ENCODE peak calls at places on chromosome 3, in ten cellular contexts. T, F, W, A, V, C, J, R, Q and I are unnamed samples. For H3K27me3, the result is how much of the 10 kb centered on the place peaks cover.

GRCh38 chr3:55491296-55491816 is 4.2 kb upstream of the WNT5A start:
- DNase-seq in T (no peak), F (no peak), W (no peak), A (no peak), V (no peak), C (no peak), J (peak), R (no peak), Q (no peak), I (no peak)

GRCh38 chr3:147120029-147120428 is 286.3 kb downstream of the ZIC4 start:
- DNase-seq in T (no peak), F (no peak), W (no peak), A (no peak), V (no peak), C (no peak), J (no peak), R (no peak), Q (no peak), I (no peak)

GRCh38 chr3:15815696-15816095 is 17.9 kb upstream of the ANKRD28 start:
- DNase-seq in T (no peak), F (no peak), W (no peak), A (no peak), V (no peak), C (no peak), J (no peak), R (peak), Q (no peak), I (no peak)

GRCh38 chr3:100709840-100710235 is 544 bp downstream of the TFG start:
- DNase-seq in T (no peak), F (no peak), W (peak), A (peak), V (no peak), C (peak), J (peak), R (peak), Q (peak), I (peak)

GRCh38 chr3:174859756-174860155 is 622 bp downstream of the NAALADL2 start:
- DNase-seq in T (no peak), F (no peak), W (no peak), A (no peak), V (no peak), C (no peak), J (no peak), R (no peak), Q (no peak), I (no peak)

GRCh38 chr3:195095035-195095703 is 175.8 kb downstream of the XXYLT1 start:
- DNase-seq in T (no peak), F (no peak), W (no peak), A (peak), V (no peak), C (peak), J (no peak), R (no peak), Q (peak), I (peak)

GRCh38 chr3:55013145-55013544 is 85.3 kb upstream of the LRTM1 start:
- DNase-seq in T (no peak), F (no peak), W (no peak), A (no peak), V (no peak), C (no peak), J (no peak), R (peak), Q (no peak), I (no peak)

GRCh38 chr3:85589145-85589544 is 630.4 kb downstream of the CADM2 start:
- DNase-seq in T (no peak), F (no peak), W (no peak), A (no peak), V (no peak), C (no peak), J (no peak), R (no peak), Q (no peak), I (no peak)

GRCh38 chr3:50173685-50174516 is 17.5 kb upstream of the GNAT1 start:
- DNase-seq in T (no peak), F (no peak), W (no peak), A (no peak), V (no peak), C (no peak), J (no peak), R (no peak), Q (no peak), I (no peak)

GRCh38 chr3:66144792-66145733 is 75.7 kb upstream of the SLC25A26 start:
- DNase-seq in T (no peak), F (no peak), W (no peak), A (no peak), V (no peak), C (no peak), J (no peak), R (no peak), Q (no peak), I (no peak)

GRCh38 chr3:151146731-151147091 is 56.3 kb downstream of the GPR171 start:
- DNase-seq in T (no peak), F (no peak), W (no peak), A (no peak), V (no peak), C (no peak), J (no peak), R (no peak), Q (no peak), I (no peak)

GRCh38 chr3:72924055-72924454 is 36.2 kb downstream of the GXYLT2 start:
- DNase-seq in T (no peak), F (no peak), W (no peak), A (no peak), V (no peak), C (no peak), J (no peak), R (peak), Q (no peak), I (no peak)

GRCh38 chr3:128312271-128312670 is 154.4 kb downstream of the DNAJB8 start:
- DNase-seq in T (no peak), F (peak), W (no peak), A (no peak), V (no peak), C (no peak), J (no peak), R (no peak), Q (peak), I (no peak)

GRCh38 chr3:56799251-56799882 is 2.4 kb downstream of the ARHGEF3 start:
- DNase-seq in T (no peak), F (no peak), W (no peak), A (no peak), V (no peak), C (no peak), J (no peak), R (peak), Q (peak), I (peak)

GRCh38 chr3:102400766-102401165 is 34.0 kb upstream of the ZPLD1 start:
- DNase-seq in T (no peak), F (no peak), W (no peak), A (no peak), V (no peak), C (no peak), J (no peak), R (no peak), Q (no peak), I (no peak)

GRCh38 chr3:184626942-184627341 is 65.4 kb downstream of the EPHB3 start:
- DNase-seq in T (peak), F (no peak), W (no peak), A (no peak), V (no peak), C (no peak), J (no peak), R (no peak), Q (no peak), I (no peak)

GRCh38 chr3:94293793-94294195 is 230.9 kb downstream of the NSUN3 start:
- DNase-seq in T (no peak), F (no peak), W (no peak), A (no peak), V (no peak), C (no peak), J (no peak), R (peak), Q (no peak), I (no peak)

GRCh38 chr3:192260611-192261010 is 466.7 kb downstream of the FGF12 start:
- DNase-seq in T (no peak), F (no peak), W (no peak), A (no peak), V (no peak), C (no peak), J (no peak), R (no peak), Q (no peak), I (no peak)

GRCh38 chr3:156978471-156978961 is 152.4 kb downstream of the LEKR1 start:
- DNase-seq in T (no peak), F (no peak), W (no peak), A (no peak), V (no peak), C (no peak), J (no peak), R (no peak), Q (peak), I (no peak)

GRCh38 chr3:171260899-171261298 is 199.3 kb downstream of the TNIK start:
- DNase-seq in T (no peak), F (no peak), W (no peak), A (no peak), V (no peak), C (no peak), J (no peak), R (no peak), Q (no peak), I (no peak)

GRCh38 chr3:29922990-29923746 is 642.3 kb downstream of the RBMS3 start:
- DNase-seq in T (no peak), F (no peak), W (no peak), A (no peak), V (peak), C (no peak), J (no peak), R (no peak), Q (no peak), I (no peak)

GRCh38 chr3:141410861-141411771 is 42.8 kb downstream of the ZBTB38 start:
- DNase-seq in T (no peak), F (no peak), W (no peak), A (no peak), V (no peak), C (no peak), J (peak), R (no peak), Q (peak), I (peak)

GRCh38 chr3:141408596-141408995 is 40.3 kb downstream of the ZBTB38 start:
- DNase-seq in T (no peak), F (no peak), W (no peak), A (no peak), V (no peak), C (no peak), J (no peak), R (no peak), Q (no peak), I (no peak)

GRCh38 chr3:141412087-141412935 is 44.0 kb downstream of the ZBTB38 start:
- DNase-seq in T (peak), F (no peak), W (no peak), A (no peak), V (no peak), C (no peak), J (peak), R (peak), Q (peak), I (peak)

GRCh38 chr3:141412936-141413354 is 44.6 kb downstream of the ZBTB38 start:
- DNase-seq in T (peak), F (peak), W (peak), A (peak), V (no peak), C (peak), J (peak), R (peak), Q (peak), I (no peak)

DNA sequence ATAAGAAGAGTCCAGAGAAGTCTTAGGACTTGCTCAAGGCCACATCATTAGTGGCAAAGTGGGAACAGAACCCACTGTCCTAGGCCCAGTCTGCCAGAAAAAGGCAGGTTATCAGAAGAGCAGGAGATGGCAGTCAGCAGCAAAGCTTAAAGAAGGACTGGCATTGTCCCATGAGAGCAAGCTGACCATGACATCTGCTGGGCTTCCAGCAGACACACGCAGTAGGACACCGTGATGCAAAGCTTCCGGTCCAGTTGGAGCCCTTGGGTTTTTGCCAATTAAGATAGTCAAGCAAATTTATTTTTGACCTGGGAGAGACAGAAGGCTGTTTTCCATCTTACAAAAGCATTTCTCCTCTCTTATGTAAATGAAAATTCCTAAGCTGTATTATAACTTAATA is 42.1 kb downstream of the ZBTB38 start:
- DNase-seq in T (peak), F (no peak), W (no peak), A (no peak), V (no peak), C (no peak), J (peak), R (no peak), Q (no peak), I (no peak)
- H3K27ac ChIP-seq in T (peak), F (peak), W (peak), A (peak), V (peak), C (peak), J (peak), R (no peak), Q (peak), I (peak)

GRCh38 chr3:112635674-112636073 is 5.3 kb downstream of the CCDC80 start:
- DNase-seq in T (no peak), F (no peak), W (no peak), A (no peak), V (no peak), C (no peak), J (peak), R (no peak), Q (no peak), I (no peak)
- H3K4me3 ChIP-seq in T (no peak), F (no peak), W (no peak), A (no peak), V (no peak), C (no peak), J (no peak), R (no peak), Q (no peak), I (no peak)

GRCh38 chr3:141039573-141039972 is 11.6 kb upstream of the SPSB4 start:
- DNase-seq in T (no peak), F (no peak), W (no peak), A (no peak), V (no peak), C (no peak), J (no peak), R (no peak), Q (no peak), I (no peak)
- H3K27me3 ChIP-seq in T (under half), F (under half), W (under half), A (under half), V (under half), C (under half), J (under half), R (under half), Q (under half), I (under half)

GRCh38 chr3:13259831-13260230 is 160.3 kb downstream of the NUP210 start:
- DNase-seq in T (no peak), F (no peak), W (no peak), A (no peak), V (no peak), C (no peak), J (no peak), R (no peak), Q (no peak), I (no peak)
- H3K27ac ChIP-seq in T (no peak), F (no peak), W (no peak), A (no peak), V (no peak), C (no peak), J (no peak), R (no peak), Q (no peak), I (no peak)

DNA sequence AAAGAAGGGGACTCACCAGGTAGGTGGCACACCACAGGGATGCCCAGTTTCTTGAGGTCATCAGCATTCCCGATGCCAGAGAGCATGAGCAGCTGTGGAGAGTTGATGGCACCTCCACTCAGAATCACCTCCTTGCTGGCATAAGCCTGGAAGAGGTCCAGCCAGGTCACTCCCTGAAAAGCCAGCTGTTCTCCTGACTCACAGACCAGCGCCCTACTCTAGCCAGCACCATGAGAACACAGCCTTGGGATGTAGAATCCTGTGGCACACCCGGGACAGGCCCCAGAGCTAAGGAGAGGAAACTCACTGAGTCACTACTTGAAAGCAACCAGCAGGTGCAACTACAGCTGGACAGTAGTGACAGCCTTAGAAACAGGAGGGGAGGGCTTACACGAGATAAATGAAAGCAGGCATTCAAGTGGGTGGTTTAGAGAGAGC is 24.6 kb downstream of the CHDH start:
- DNase-seq in T (peak), F (no peak), W (no peak), A (no peak), V (no peak), C (peak), J (no peak), R (no peak), Q (no peak), I (no peak)
- H3K4me3 ChIP-seq in T (no peak), F (no peak), W (no peak), A (no peak), V (no peak), C (no peak), J (no peak), R (no peak), Q (no peak), I (no peak)

DNA sequence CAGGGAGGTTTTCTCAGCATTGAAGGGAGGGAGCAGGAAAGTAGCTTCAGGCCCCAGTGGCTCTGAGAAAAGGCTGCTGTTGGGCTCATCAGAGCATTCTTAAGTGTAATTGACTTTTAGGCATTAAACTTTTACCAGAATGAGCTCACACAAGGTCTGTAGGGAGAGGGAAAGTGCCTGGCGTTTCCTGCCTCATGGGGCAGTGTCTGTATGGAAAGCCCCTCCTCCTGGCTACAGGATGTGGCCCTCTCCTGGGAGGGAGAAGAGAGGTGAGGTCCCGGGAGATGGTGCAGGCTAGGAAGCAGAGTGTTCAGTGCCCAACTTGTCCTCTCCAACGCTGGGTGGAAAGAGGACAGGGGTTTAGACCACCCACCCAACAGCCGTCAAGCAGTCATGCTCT is 21.3 kb upstream of the SCN10A start:
- DNase-seq in T (no peak), F (no peak), W (no peak), A (no peak), V (no peak), C (no peak), J (no peak), R (no peak), Q (no peak), I (no peak)
- H3K27me3 ChIP-seq in T (under half), F (under half), W (under half), A (under half), V (under half), C (under half), J (under half), R (under half), Q (under half), I (under half)